ENCODE peak calls at places on chromosomes 1 and 21, in ten cellular contexts. R, A, Q, N, M, G, E, K, D and T are unnamed samples.
A peak's percentile ranks its signal among the peaks of the same experiment; 100 is the strongest.

GRCh38 chr1:51898090-51898734 is 19.7 kb upstream of the NRDC start:
- DNase-seq in G (peak; percentile 96), N (no peak), R (peak; percentile 53), K (peak; percentile 93), M (no peak), E (no peak), A (no peak), D (no peak), Q (no peak), T (peak; percentile 97)

GRCh38 chr1:189782280-189782679 is 695.4 kb downstream of the BRINP3 start:
- DNase-seq in R (no peak), G (no peak), K (no peak), Q (no peak), M (no peak), A (no peak), E (no peak), D (no peak), N (no peak), T (no peak)

GRCh38 chr1:65825736-65826135 is 33.0 kb downstream of the PDE4B start:
- DNase-seq in R (no peak), N (peak; percentile 10), D (no peak), E (no peak), A (no peak), Q (no peak), M (no peak), K (peak; percentile 76), G (peak; percentile 29), T (no peak)

GRCh38 chr1:153548722-153549695 is at the start of gene S100A3:
- DNase-seq in A (peak; percentile 95), R (peak; percentile 61), N (peak; percentile 74), D (no peak), K (peak; percentile 85), M (no peak), E (no peak), G (no peak), Q (no peak), T (peak; percentile 90)

GRCh38 chr1:54390655-54391054 is 15.5 kb downstream of the SSBP3 start:
- DNase-seq in R (no peak), K (no peak), Q (no peak), A (no peak), M (no peak), N (no peak), E (no peak), D (no peak), G (no peak), T (no peak)

GRCh38 chr1:181077576-181078242 is 10.8 kb upstream of the IER5 start:
- DNase-seq in K (peak; percentile 43), G (peak; percentile 21), N (no peak), R (no peak), D (no peak), M (no peak), A (no peak), Q (no peak), E (no peak), T (peak; percentile 62)

GRCh38 chr1:64956241-64956640 is 10.1 kb downstream of the JAK1 start:
- DNase-seq in E (no peak), N (no peak), Q (no peak), K (no peak), M (no peak), D (no peak), R (peak; percentile 33), A (no peak), G (no peak), T (peak; percentile 66)

GRCh38 chr21:17441370-17441769 is 71.5 kb upstream of the CXADR start:
- DNase-seq in N (no peak), Q (no peak), D (no peak), R (no peak), E (no peak), G (no peak), K (no peak), M (no peak), A (no peak), T (no peak)

GRCh38 chr1:225919906-225920305 is 4.1 kb downstream of the PYCR2 start:
- DNase-seq in M (no peak), K (peak; percentile 76), G (peak; percentile 42), A (no peak), R (peak; percentile 93), Q (peak; percentile 71), E (no peak), D (no peak), N (peak; percentile 54), T (no peak)

GRCh38 chr1:39333296-39333695 is 128.8 kb downstream of the MACF1 start:
- DNase-seq in E (no peak), R (no peak), M (no peak), N (no peak), D (no peak), A (no peak), Q (no peak), K (no peak), G (no peak), T (no peak)